ENCODE peak calls at places on chromosomes 16 and 17, in eight cellular contexts. S is GM13976, T is foreskin fibroblast, U is choroid plexus epithelial cell, W is brain microvascular endothelial cell, I is cardiac muscle cell, Z is endothelial cell, V is glutamatergic neuron. F is an unnamed sample.

GRCh38 chr16:57533618-57534336 is 2.6 kb downstream of the CCDC102A start:
- DNase-seq in S (peak), T (no peak), U (no peak), W (no peak), I (peak), Z (no peak), V (no peak), F (no peak)

GRCh38 chr17:55177159-55177913 is 87.4 kb upstream of the HLF start:
- DNase-seq in S (no peak), T (peak), U (peak), W (no peak), I (peak), Z (no peak), V (no peak), F (no peak)

GRCh38 chr17:47727704-47728036 is 5.4 kb upstream of the TBX21 start:
- DNase-seq in S (no peak), T (no peak), U (no peak), W (no peak), I (no peak), Z (no peak), V (no peak), F (no peak)

GRCh38 chr17:81276781-81277180 is 18.3 kb downstream of the SLC38A10 start:
- DNase-seq in S (no peak), T (no peak), U (no peak), W (no peak), I (no peak), Z (no peak), V (no peak), F (no peak)

GRCh38 chr17:20234266-20234665 is 225.1 kb downstream of the SPECC1 start:
- DNase-seq in S (no peak), T (no peak), U (no peak), W (no peak), I (no peak), Z (no peak), V (no peak), F (no peak)

GRCh38 chr17:82751171-82751570 is 694 bp upstream of the TBCD start:
- DNase-seq in S (no peak), T (no peak), U (no peak), W (no peak), I (no peak), Z (no peak), V (no peak), F (no peak)

GRCh38 chr17:64212122-64212521 is 50.9 kb downstream of the TEX2 start:
- DNase-seq in S (no peak), T (peak), U (peak), W (peak), I (no peak), Z (no peak), V (no peak), F (no peak)

GRCh38 chr16:3454093-3454492 is 10.6 kb downstream of the NAA60 start:
- DNase-seq in S (no peak), T (peak), U (no peak), W (no peak), I (no peak), Z (no peak), V (no peak), F (no peak)

GRCh38 chr17:47665655-47666054 is 15.9 kb downstream of the KPNB1 start:
- DNase-seq in S (no peak), T (peak), U (peak), W (no peak), I (no peak), Z (no peak), V (no peak), F (no peak)

GRCh38 chr16:49835116-49835880 is 20.6 kb downstream of the ZNF423 start:
- DNase-seq in S (no peak), T (no peak), U (no peak), W (no peak), I (no peak), Z (peak), V (no peak), F (no peak)

GRCh38 chr16:86033971-86034370 is 135.0 kb downstream of the IRF8 start:
- DNase-seq in S (no peak), T (no peak), U (no peak), W (no peak), I (no peak), Z (no peak), V (no peak), F (no peak)

GRCh38 chr17:19725486-19725885 is 9.1 kb upstream of the SLC47A2 start:
- DNase-seq in S (no peak), T (no peak), U (no peak), W (no peak), I (no peak), Z (no peak), V (no peak), F (no peak)

GRCh38 chr17:77366558-77367245 is 225.9 kb downstream of the SEC14L1 start:
- DNase-seq in S (no peak), T (peak), U (peak), W (peak), I (no peak), Z (no peak), V (peak), F (no peak)

GRCh38 chr16:86986136-86986535 is 331.1 kb downstream of the C16orf95 start:
- DNase-seq in S (no peak), T (no peak), U (no peak), W (no peak), I (no peak), Z (no peak), V (peak), F (no peak)

GRCh38 chr17:59643159-59643857 is 23.6 kb downstream of the CLTC start:
- DNase-seq in S (no peak), T (peak), U (peak), W (no peak), I (no peak), Z (no peak), V (no peak), F (no peak)

GRCh38 chr17:289409-289808 is 63.2 kb downstream of the RPH3AL start:
- DNase-seq in S (no peak), T (no peak), U (no peak), W (no peak), I (no peak), Z (no peak), V (no peak), F (no peak)

GRCh38 chr17:17320911-17321220 is 17.7 kb downstream of the NT5M start:
- DNase-seq in S (no peak), T (no peak), U (no peak), W (no peak), I (no peak), Z (no peak), V (no peak), F (no peak)

GRCh38 chr17:46191332-46192210 is 1.7 kb downstream of the KANSL1 start:
- DNase-seq in S (no peak), T (peak), U (peak), W (no peak), I (peak), Z (peak), V (peak), F (no peak)

GRCh38 chr16:4498546-4499195 is 22.5 kb downstream of the HMOX2 start:
- DNase-seq in S (no peak), T (no peak), U (no peak), W (no peak), I (no peak), Z (no peak), V (no peak), F (no peak)

GRCh38 chr17:67990909-67991308 is 5.4 kb downstream of the C17orf58 start:
- DNase-seq in S (no peak), T (no peak), U (no peak), W (no peak), I (no peak), Z (no peak), V (no peak), F (no peak)

GRCh38 chr16:66924527-66925321 is 611 bp downstream of the RRAD start:
- DNase-seq in S (peak), T (peak), U (no peak), W (no peak), I (peak), Z (peak), V (peak), F (peak)
- TF ChIP-seq CTCF in S (peak), T (no peak), U (no peak), W (no peak), I (peak), Z (peak), V (peak), F (peak)

DNA sequence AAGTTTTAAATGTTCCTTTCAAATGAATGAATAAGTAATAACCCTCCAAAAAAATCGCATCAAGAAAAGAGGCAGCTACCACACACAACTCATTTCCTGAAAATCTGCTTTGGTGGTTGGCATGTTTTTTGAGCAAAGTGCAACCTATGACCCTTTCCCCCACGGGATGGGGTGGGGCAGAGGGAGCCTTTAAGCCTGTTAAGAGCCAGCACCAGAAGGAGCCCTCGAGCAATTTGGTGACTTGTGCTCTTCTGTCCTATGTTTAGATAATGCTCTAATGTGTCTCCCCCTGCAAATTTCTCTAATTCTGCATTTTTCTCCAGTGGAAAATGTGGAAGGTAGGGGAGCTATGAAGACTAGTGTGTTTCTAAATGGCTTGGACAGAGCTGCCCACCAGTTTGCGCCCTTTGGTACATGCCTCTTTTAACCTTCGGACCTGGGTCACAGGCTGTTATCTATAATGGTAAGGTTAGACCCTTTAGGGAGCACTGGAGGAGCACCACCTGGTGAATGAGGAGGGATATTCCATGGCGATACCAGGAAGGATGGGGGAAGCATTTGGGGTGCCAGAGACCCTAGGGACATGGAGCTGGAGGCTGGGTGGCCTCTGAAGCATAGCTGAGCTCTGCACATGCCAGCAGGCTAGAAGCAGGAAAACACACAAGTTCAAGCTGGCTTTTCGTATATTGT is 1.6 kb downstream of the PYCARD start:
- DNase-seq in S (no peak), T (peak), U (peak), W (no peak), I (no peak), Z (no peak), V (peak), F (no peak)
- TF ChIP-seq CTCF in S (no peak), T (no peak), U (peak), W (peak), I (no peak), Z (no peak), V (no peak), F (no peak)

GRCh38 chr16:71880176-71880575 is 3.8 kb downstream of the ZNF821 start:
- DNase-seq in S (no peak), T (no peak), U (no peak), W (no peak), I (no peak), Z (no peak), V (no peak), F (no peak)

GRCh38 chr16:71885261-71885650 is 1.3 kb upstream of the ZNF821 start:
- DNase-seq in S (no peak), T (peak), U (no peak), W (no peak), I (no peak), Z (no peak), V (no peak), F (no peak)

GRCh38 chr16:71883193-71883848 is 661 bp downstream of the ZNF821 start:
- DNase-seq in S (peak), T (peak), U (peak), W (peak), I (peak), Z (peak), V (peak), F (peak)

GRCh38 chr16:71882505-71883192 is 1.3 kb downstream of the ZNF821 start:
- DNase-seq in S (peak), T (peak), U (peak), W (peak), I (peak), Z (peak), V (peak), F (peak)

DNA sequence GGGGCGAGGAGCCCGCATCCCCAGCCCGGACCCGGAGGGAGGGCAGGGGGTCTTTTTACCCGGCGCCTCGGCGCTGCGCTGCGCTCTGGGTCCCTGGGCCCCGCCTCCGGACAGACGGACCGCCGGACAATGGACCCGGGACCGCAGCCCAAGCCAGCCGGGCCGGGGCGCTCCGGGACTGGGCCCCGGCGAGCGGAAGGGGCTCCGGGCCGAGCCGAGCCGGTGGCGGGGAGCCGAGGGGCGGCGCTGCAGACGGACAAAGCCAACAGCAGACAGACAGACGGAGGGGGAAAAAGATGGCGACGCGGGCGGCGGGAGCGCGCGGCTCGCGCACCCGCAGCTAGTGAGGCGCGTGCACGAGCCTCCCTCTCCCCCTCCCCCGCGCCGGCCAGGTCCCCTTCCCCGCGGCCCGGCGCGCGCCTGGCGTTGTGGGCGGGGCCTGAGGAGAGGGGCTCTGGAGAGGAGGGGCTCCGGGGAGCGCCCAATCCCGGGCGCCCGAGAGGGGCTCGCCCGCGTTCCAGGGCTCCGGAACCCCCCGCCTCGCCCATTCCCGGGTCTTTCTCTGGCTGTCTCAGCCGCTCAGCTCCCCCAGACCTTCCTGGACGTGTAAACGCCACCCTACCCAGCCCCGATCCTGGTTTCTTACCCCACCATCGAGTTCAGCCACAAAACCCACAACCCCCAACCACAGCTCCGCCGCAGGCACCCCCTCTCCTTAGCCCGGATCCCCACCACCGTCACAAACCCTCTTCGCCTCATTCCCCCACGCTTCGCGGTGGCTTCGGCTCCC is at the start of gene ZNF821:
- DNase-seq in S (peak), T (peak), U (peak), W (peak), I (peak), Z (peak), V (peak), F (peak)
- TF ChIP-seq CTCF in S (no peak), T (peak), U (no peak), W (no peak), I (peak), Z (peak), V (peak), F (peak)

DNA sequence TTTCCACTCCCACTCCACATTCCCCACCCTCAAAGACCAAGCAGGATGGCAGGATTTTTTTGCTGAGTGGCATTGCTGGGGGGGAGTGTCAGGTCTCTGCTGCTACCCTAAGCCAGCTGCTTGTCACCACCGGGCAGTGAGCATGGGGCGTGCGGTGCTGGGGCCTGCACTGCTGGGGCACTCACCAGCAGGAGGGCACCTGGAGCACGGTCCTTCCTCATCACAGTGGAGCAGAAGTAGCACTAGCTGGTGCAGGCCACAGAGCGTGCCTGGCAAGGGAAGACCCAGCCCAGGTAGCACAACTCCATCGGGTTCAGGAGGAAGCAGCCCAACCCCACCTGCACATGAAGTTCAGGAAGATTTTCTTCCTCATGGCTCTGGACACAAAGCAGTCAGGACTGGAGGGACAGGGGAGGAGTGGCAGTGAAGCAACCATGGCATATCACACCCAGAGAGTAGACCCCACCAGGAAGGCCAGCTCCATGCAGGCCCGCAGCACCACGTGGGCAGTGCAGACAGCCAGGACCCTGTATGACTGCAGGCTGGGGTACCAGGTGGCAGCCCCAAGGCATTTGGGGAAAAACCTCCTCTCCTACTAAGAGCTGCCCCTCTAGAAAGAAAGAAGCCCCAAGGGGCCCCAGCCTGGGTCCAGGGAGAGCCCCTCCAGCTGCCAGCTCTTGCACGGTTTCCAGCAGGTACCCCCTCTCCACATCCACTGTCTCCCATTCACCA is 16.8 kb upstream of the MYO18A start:
- DNase-seq in S (no peak), T (no peak), U (no peak), W (no peak), I (no peak), Z (no peak), V (no peak), F (no peak)
- TF ChIP-seq CTCF in S (no peak), T (no peak), U (no peak), W (no peak), I (no peak), Z (no peak), V (no peak), F (no peak)

DNA sequence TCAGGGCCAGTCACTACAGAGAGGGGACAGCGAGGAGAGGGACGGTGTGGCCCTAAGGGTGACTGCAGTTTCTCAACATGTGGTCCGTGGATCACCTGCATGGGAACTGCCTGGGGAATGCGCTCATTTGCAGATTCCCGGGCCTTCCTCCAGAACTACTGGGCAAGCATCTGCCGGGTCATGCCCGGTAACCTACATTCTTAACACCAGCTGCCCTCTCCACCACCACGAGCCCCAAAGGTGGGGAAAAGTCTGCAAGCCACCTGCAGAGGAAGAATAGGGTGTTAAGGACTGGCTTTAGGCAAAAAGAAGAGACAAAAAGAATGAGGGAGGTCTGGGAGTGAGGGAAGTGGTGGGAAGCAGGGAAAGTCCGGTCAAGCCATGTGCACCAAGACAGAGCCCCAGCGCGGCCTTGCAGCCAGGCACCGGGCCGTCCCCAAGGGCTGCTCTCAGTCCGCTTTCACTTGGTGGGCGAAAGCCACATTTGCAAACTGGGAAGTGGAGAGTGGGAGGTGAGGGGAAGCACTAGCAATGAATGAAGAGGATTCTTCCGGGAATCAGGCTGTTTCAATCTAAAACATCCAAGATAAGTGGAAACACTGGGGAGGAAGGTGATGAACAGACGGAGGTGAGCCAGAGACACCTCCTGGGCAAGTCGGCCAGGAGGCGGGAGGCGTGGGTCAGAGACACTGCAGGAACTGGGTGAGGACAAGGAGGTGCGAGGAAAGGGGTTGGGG is 70.3 kb downstream of the N4BP1 start:
- DNase-seq in S (peak), T (no peak), U (no peak), W (no peak), I (no peak), Z (no peak), V (no peak), F (no peak)
- TF ChIP-seq CTCF in S (no peak), T (no peak), U (no peak), W (no peak), I (no peak), Z (no peak), V (no peak), F (no peak)

GRCh38 chr16:69397821-69398521 is 12.2 kb upstream of the TERF2 start:
- DNase-seq in S (no peak), T (peak), U (peak), W (peak), I (peak), Z (peak), V (peak), F (no peak)
- TF ChIP-seq CTCF in S (peak), T (peak), U (peak), W (peak), I (peak), Z (peak), V (peak), F (peak)